ENCODE peak calls at places on chromosomes 16 and 17, in eight cellular contexts. One of them, this sample, is unnamed.

GRCh38 chr17:37133131-37133530 is 184.4 kb downstream of the AATF start:
- DNase-seq in tibial artery: no peak
- DNase-seq in body of pancreas: no peak
- DNase-seq in left ventricle myocardium inferior: no peak
- DNase-seq in tibial nerve: no peak
- DNase-seq in colonic mucosa: no peak
- DNase-seq in CD8-positive, alpha-beta T cell: no peak
- DNase-seq in breast epithelium: no peak
- DNase-seq in this sample: no peak

GRCh38 chr17:5819396-5819795 is 235.1 kb upstream of the NLRP1 start:
- DNase-seq in CD8-positive, alpha-beta T cell: no peak
- DNase-seq in tibial artery: no peak
- DNase-seq in breast epithelium: no peak
- DNase-seq in colonic mucosa: no peak
- DNase-seq in left ventricle myocardium inferior: no peak
- DNase-seq in body of pancreas: no peak
- DNase-seq in tibial nerve: no peak
- DNase-seq in this sample: no peak

GRCh38 chr16:17342031-17342430 is 128.7 kb downstream of the XYLT1 start:
- DNase-seq in left ventricle myocardium inferior: no peak
- DNase-seq in tibial artery: no peak
- DNase-seq in breast epithelium: no peak
- DNase-seq in colonic mucosa: no peak
- DNase-seq in body of pancreas: peak; percentile 54
- DNase-seq in tibial nerve: no peak
- DNase-seq in CD8-positive, alpha-beta T cell: no peak
- DNase-seq in this sample: no peak

GRCh38 chr17:48100591-48101011 is 677 bp downstream of the CBX1 start:
- DNase-seq in breast epithelium: peak; percentile 56
- DNase-seq in body of pancreas: peak; percentile 55
- DNase-seq in colonic mucosa: peak; percentile 79
- DNase-seq in tibial artery: peak; percentile 41
- DNase-seq in tibial nerve: no peak
- DNase-seq in left ventricle myocardium inferior: peak; percentile 37
- DNase-seq in CD8-positive, alpha-beta T cell: no peak
- DNase-seq in this sample: no peak

GRCh38 chr16:72199938-72200337 is 28.0 kb upstream of the PMFBP1 start:
- DNase-seq in left ventricle myocardium inferior: no peak
- DNase-seq in breast epithelium: no peak
- DNase-seq in colonic mucosa: no peak
- DNase-seq in tibial artery: no peak
- DNase-seq in CD8-positive, alpha-beta T cell: no peak
- DNase-seq in body of pancreas: no peak
- DNase-seq in tibial nerve: no peak
- DNase-seq in this sample: no peak

GRCh38 chr17:10050597-10051101 is 145.6 kb upstream of the RCVRN start:
- DNase-seq in CD8-positive, alpha-beta T cell: no peak
- DNase-seq in colonic mucosa: peak; percentile 37
- DNase-seq in body of pancreas: peak; percentile 42
- DNase-seq in breast epithelium: no peak
- DNase-seq in tibial nerve: no peak
- DNase-seq in tibial artery: peak; percentile 69
- DNase-seq in left ventricle myocardium inferior: no peak
- DNase-seq in this sample: no peak

GRCh38 chr17:68954146-68954971 is 833 bp downstream of the ABCA8 start:
- DNase-seq in body of pancreas: no peak
- DNase-seq in CD8-positive, alpha-beta T cell: no peak
- DNase-seq in colonic mucosa: no peak
- DNase-seq in left ventricle myocardium inferior: no peak
- DNase-seq in breast epithelium: no peak
- DNase-seq in tibial artery: no peak
- DNase-seq in tibial nerve: no peak
- DNase-seq in this sample: no peak

GRCh38 chr16:58515871-58516767 is 802 bp downstream of the SETD6 start:
- DNase-seq in body of pancreas: peak; percentile 70
- DNase-seq in left ventricle myocardium inferior: no peak
- DNase-seq in breast epithelium: peak; percentile 56
- DNase-seq in tibial nerve: no peak
- DNase-seq in CD8-positive, alpha-beta T cell: peak; percentile 25
- DNase-seq in tibial artery: no peak
- DNase-seq in colonic mucosa: peak; percentile 66
- DNase-seq in this sample: peak; percentile 38

GRCh38 chr16:28317040-28317880 is 24.9 kb downstream of the SBK1 start:
- DNase-seq in tibial nerve: no peak
- DNase-seq in body of pancreas: peak; percentile 54
- DNase-seq in CD8-positive, alpha-beta T cell: peak; percentile 69
- DNase-seq in breast epithelium: no peak
- DNase-seq in left ventricle myocardium inferior: peak; percentile 41
- DNase-seq in tibial artery: peak; percentile 30
- DNase-seq in colonic mucosa: peak; percentile 55
- DNase-seq in this sample: peak; percentile 68

GRCh38 chr16:35776-36305 is 17.6 kb downstream of the POLR3K start:
- DNase-seq in body of pancreas: no peak
- DNase-seq in tibial nerve: no peak
- DNase-seq in left ventricle myocardium inferior: no peak
- DNase-seq in breast epithelium: no peak
- DNase-seq in colonic mucosa: no peak
- DNase-seq in CD8-positive, alpha-beta T cell: no peak
- DNase-seq in tibial artery: no peak
- DNase-seq in this sample: no peak

GRCh38 chr16:67884684-67885083 is at the start of gene NRN1L:
- DNase-seq in tibial nerve: peak; percentile 89
- DNase-seq in body of pancreas: peak; percentile 76
- DNase-seq in CD8-positive, alpha-beta T cell: no peak
- DNase-seq in tibial artery: peak; percentile 89
- DNase-seq in breast epithelium: peak; percentile 87
- DNase-seq in left ventricle myocardium inferior: peak; percentile 90
- DNase-seq in colonic mucosa: peak; percentile 77
- DNase-seq in this sample: peak; percentile 93

GRCh38 chr17:510223-510917 is 157.8 kb upstream of the RPH3AL start:
- DNase-seq in breast epithelium: no peak
- DNase-seq in tibial nerve: no peak
- DNase-seq in CD8-positive, alpha-beta T cell: no peak
- DNase-seq in body of pancreas: no peak
- DNase-seq in tibial artery: no peak
- DNase-seq in left ventricle myocardium inferior: no peak
- DNase-seq in colonic mucosa: no peak
- DNase-seq in this sample: no peak

GRCh38 chr16:29824589-29825144 is 4.4 kb downstream of the MVP start:
- DNase-seq in tibial nerve: no peak
- DNase-seq in colonic mucosa: no peak
- DNase-seq in body of pancreas: no peak
- DNase-seq in CD8-positive, alpha-beta T cell: no peak
- DNase-seq in left ventricle myocardium inferior: no peak
- DNase-seq in breast epithelium: no peak
- DNase-seq in tibial artery: no peak
- DNase-seq in this sample: no peak

GRCh38 chr17:59890720-59891119 is 2.0 kb downstream of the TUBD1 start:
- DNase-seq in breast epithelium: no peak
- DNase-seq in body of pancreas: no peak
- DNase-seq in tibial artery: no peak
- DNase-seq in CD8-positive, alpha-beta T cell: no peak
- DNase-seq in left ventricle myocardium inferior: no peak
- DNase-seq in colonic mucosa: no peak
- DNase-seq in tibial nerve: no peak
- DNase-seq in this sample: no peak

GRCh38 chr17:47700471-47701449 is 6.8 kb downstream of the TBKBP1 start:
- DNase-seq in colonic mucosa: no peak
- DNase-seq in left ventricle myocardium inferior: no peak
- DNase-seq in tibial nerve: no peak
- DNase-seq in body of pancreas: no peak
- DNase-seq in breast epithelium: no peak
- DNase-seq in tibial artery: no peak
- DNase-seq in CD8-positive, alpha-beta T cell: no peak
- DNase-seq in this sample: no peak

GRCh38 chr16:57529324-57530103 is 6.9 kb downstream of the CCDC102A start:
- DNase-seq in body of pancreas: no peak
- DNase-seq in breast epithelium: no peak
- DNase-seq in tibial artery: peak; percentile 14
- DNase-seq in colonic mucosa: no peak
- DNase-seq in tibial nerve: no peak
- DNase-seq in left ventricle myocardium inferior: peak; percentile 7
- DNase-seq in CD8-positive, alpha-beta T cell: no peak
- DNase-seq in this sample: no peak

DNA sequence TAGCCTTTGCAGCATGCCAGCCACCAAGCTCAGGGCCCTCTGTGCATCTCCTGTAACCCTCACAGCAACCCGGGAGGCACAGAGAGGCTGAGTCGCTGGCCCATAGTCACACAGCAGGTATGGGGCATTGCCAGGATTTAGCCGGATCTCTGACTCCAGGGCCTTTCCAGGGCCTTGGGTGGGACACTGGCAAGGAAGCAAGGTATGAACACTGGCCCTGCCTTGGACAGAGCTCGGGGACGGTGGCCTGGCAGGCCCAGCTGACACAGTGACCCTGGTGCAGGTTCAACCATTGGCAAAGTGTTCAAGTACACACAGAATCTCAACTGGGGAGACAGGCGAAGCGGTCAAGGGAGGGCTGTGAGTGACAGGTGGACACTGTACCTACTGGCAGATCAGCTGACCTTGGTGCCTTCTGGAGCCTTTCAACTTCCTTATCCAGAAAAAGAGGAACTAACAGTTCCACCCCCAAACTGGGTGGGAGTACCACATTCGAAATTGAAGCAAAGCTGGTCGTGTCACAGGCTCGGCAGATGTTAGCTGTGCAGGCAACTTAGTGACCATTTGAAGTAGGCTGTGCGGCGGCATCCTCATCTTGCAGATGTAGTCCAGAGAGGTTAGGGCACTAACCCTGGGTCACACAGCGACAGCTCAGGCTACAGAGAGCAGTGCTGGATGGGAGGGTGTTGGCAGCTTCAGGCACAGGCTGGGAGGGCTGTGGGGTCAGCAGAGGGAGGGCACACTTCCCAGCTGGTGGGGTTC is 287.4 kb downstream of the SEC14L1 start:
- DNase-seq in tibial artery: peak; percentile 63
- DNase-seq in colonic mucosa: no peak
- DNase-seq in breast epithelium: no peak
- DNase-seq in left ventricle myocardium inferior: no peak
- DNase-seq in tibial nerve: no peak
- DNase-seq in body of pancreas: peak; percentile 57
- DNase-seq in CD8-positive, alpha-beta T cell: no peak
- DNase-seq in this sample: no peak
- H3K27ac ChIP-seq in tibial artery: peak overlapping the region; percentile 87
- H3K27ac ChIP-seq in colonic mucosa: peak overlapping the region; percentile 56
- H3K27ac ChIP-seq in breast epithelium: peak overlapping the region; percentile 94
- H3K27ac ChIP-seq in left ventricle myocardium inferior: peak overlapping the region; percentile 85
- H3K27ac ChIP-seq in tibial nerve: peak overlapping the region; percentile 41
- H3K27ac ChIP-seq in body of pancreas: peak overlapping the region; percentile 85
- H3K27ac ChIP-seq in CD8-positive, alpha-beta T cell: no peak overlapping the region
- H3K27ac ChIP-seq in this sample: peak overlapping the region; percentile 83

GRCh38 chr17:21163101-21163500 is 36.3 kb downstream of the DHRS7B start:
- DNase-seq in CD8-positive, alpha-beta T cell: no peak
- DNase-seq in colonic mucosa: no peak
- DNase-seq in tibial nerve: no peak
- DNase-seq in breast epithelium: no peak
- DNase-seq in left ventricle myocardium inferior: no peak
- DNase-seq in body of pancreas: no peak
- DNase-seq in tibial artery: no peak
- DNase-seq in this sample: no peak
- TF ChIP-seq CTCF in CD8-positive, alpha-beta T cell: no peak
- TF ChIP-seq CTCF in colonic mucosa: no peak
- TF ChIP-seq CTCF in tibial nerve: no peak
- TF ChIP-seq CTCF in breast epithelium: no peak
- TF ChIP-seq CTCF in left ventricle myocardium inferior: no peak
- TF ChIP-seq CTCF in body of pancreas: no peak
- TF ChIP-seq CTCF in tibial artery: no peak
- TF ChIP-seq CTCF in this sample: no peak

GRCh38 chr16:19707699-19708497 is 10.1 kb downstream of the KNOP1 start:
- DNase-seq in breast epithelium: no peak
- DNase-seq in tibial nerve: no peak
- DNase-seq in tibial artery: no peak
- DNase-seq in body of pancreas: no peak
- DNase-seq in left ventricle myocardium inferior: no peak
- DNase-seq in colonic mucosa: no peak
- DNase-seq in CD8-positive, alpha-beta T cell: no peak
- DNase-seq in this sample: no peak

GRCh38 chr16:19710191-19710908 is 7.7 kb downstream of the KNOP1 start:
- DNase-seq in left ventricle myocardium inferior: no peak
- DNase-seq in body of pancreas: no peak
- DNase-seq in tibial nerve: no peak
- DNase-seq in breast epithelium: no peak
- DNase-seq in tibial artery: no peak
- DNase-seq in CD8-positive, alpha-beta T cell: no peak
- DNase-seq in colonic mucosa: no peak
- DNase-seq in this sample: no peak

GRCh38 chr16:19708498-19709205 is 9.4 kb downstream of the KNOP1 start:
- DNase-seq in tibial nerve: no peak
- DNase-seq in breast epithelium: no peak
- DNase-seq in body of pancreas: no peak
- DNase-seq in CD8-positive, alpha-beta T cell: no peak
- DNase-seq in tibial artery: no peak
- DNase-seq in left ventricle myocardium inferior: no peak
- DNase-seq in colonic mucosa: no peak
- DNase-seq in this sample: no peak

GRCh38 chr16:19710991-19711545 is 7.0 kb downstream of the KNOP1 start:
- DNase-seq in colonic mucosa: no peak
- DNase-seq in CD8-positive, alpha-beta T cell: no peak
- DNase-seq in tibial artery: no peak
- DNase-seq in left ventricle myocardium inferior: no peak
- DNase-seq in tibial nerve: no peak
- DNase-seq in body of pancreas: peak; percentile 38
- DNase-seq in breast epithelium: no peak
- DNase-seq in this sample: no peak

GRCh38 chr16:19709381-19710136 is 8.5 kb downstream of the KNOP1 start:
- DNase-seq in CD8-positive, alpha-beta T cell: no peak
- DNase-seq in left ventricle myocardium inferior: no peak
- DNase-seq in tibial nerve: no peak
- DNase-seq in tibial artery: no peak
- DNase-seq in breast epithelium: no peak
- DNase-seq in body of pancreas: no peak
- DNase-seq in colonic mucosa: no peak
- DNase-seq in this sample: no peak
- H3K36me3 ChIP-seq in CD8-positive, alpha-beta T cell: peaks cover 31% of the 10 kb centered on the region
- H3K36me3 ChIP-seq in left ventricle myocardium inferior: peaks cover 70% of the 10 kb centered on the region
- H3K36me3 ChIP-seq in tibial nerve: no peaks in the 10 kb centered on the region
- H3K36me3 ChIP-seq in tibial artery: peaks cover 60% of the 10 kb centered on the region
- H3K36me3 ChIP-seq in breast epithelium: no peaks in the 10 kb centered on the region
- H3K36me3 ChIP-seq in body of pancreas: peaks cover 2% of the 10 kb centered on the region
- H3K36me3 ChIP-seq in colonic mucosa: peaks cover 8% of the 10 kb centered on the region
- H3K36me3 ChIP-seq in this sample: peaks cover 4% of the 10 kb centered on the region

DNA sequence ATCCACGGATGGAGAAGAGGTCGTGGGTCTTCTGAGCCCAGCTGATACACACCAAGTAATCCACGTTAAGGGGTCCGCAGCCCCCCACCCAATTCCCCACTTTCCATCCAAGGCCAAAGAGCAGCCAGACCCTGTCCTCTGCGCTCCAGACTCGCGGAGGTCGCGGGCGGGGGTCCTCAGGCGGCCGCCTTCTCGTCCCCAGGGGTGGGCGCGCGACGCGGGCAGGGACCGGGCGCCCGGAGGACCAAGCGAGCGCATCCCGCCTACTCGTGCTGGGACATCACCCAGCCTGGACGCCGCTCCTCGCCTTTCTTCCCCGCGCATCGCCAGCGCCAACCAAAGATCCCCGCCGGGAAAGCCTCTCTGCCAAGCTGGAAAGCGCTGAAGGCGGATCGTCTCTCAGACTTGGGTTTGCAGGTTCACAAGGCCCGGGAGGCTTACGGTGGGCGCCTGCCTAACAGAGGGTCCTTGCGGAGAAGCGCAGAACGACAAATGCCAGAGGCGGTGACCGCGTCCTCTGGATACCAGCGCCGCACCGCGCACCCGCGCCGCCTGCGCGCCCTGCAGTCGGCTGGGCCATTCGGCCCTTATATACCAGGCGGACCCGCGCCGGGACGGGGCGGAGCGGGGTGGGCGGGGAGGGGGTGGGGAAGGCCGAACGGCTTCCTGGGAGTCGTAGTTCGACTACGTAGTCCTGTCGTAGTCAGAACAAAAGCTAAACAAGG is 471.6 kb downstream of the SOX9 start:
- DNase-seq in body of pancreas: peak; percentile 72
- DNase-seq in tibial artery: no peak
- DNase-seq in colonic mucosa: peak; percentile 85
- DNase-seq in left ventricle myocardium inferior: peak; percentile 43
- DNase-seq in tibial nerve: peak; percentile 43
- DNase-seq in CD8-positive, alpha-beta T cell: peak; percentile 29
- DNase-seq in breast epithelium: no peak
- DNase-seq in this sample: peak; percentile 32
- H3K27ac ChIP-seq in body of pancreas: peak overlapping the region; percentile 72
- H3K27ac ChIP-seq in tibial artery: peak overlapping the region; percentile 1
- H3K27ac ChIP-seq in colonic mucosa: peak overlapping the region; percentile 77
- H3K27ac ChIP-seq in left ventricle myocardium inferior: no peak overlapping the region
- H3K27ac ChIP-seq in tibial nerve: peak overlapping the region; percentile 69
- H3K27ac ChIP-seq in CD8-positive, alpha-beta T cell: no peak overlapping the region
- H3K27ac ChIP-seq in breast epithelium: no peak overlapping the region
- H3K27ac ChIP-seq in this sample: no peak overlapping the region

This sample was measured in psoas muscle.